ENCODE peak calls at places on chromosomes 7 and 10, in nine cellular contexts. A is activated T-cell treated with anti-CD3 and anti-CD28 coated beads for 1 hour; U is activated naive CD8-positive, alpha-beta T cell treated with anti-CD3 and anti-CD28 coated beads for 36 hours; K is globus pallidus; Z is foreskin fibroblast; I is GM12865; J is osteoblast; O is activated CD4-positive, alpha-beta memory T cell treated with anti-CD3 and anti-CD28 coated beads for 36 hours; Y is 8988T. M is an unnamed sample.

GRCh38 chr7:114786455-114786854 is 135.4 kb upstream of the MDFIC start:
- DNase-seq in A (no peak), U (peak; percentile 13), K (no peak), Z (no peak), I (no peak), J (no peak), O (peak; percentile 35), Y (no peak), M (no peak)

GRCh38 chr7:749121-749520 is 22.0 kb upstream of the PRKAR1B start:
- DNase-seq in A (no peak), U (no peak), K (no peak), Z (no peak), I (no peak), J (peak; percentile 93), O (no peak), Y (no peak), M (no peak)

GRCh38 chr10:18221123-18221522 is 80.9 kb downstream of the CACNB2 start:
- DNase-seq in A (no peak), U (no peak), K (no peak), Z (peak; percentile 55), I (no peak), J (no peak), O (no peak), Y (no peak), M (no peak)

GRCh38 chr7:3943779-3944520 is 642.9 kb downstream of the SDK1 start:
- DNase-seq in A (no peak), U (no peak), K (no peak), Z (no peak), I (no peak), J (no peak), O (no peak), Y (no peak), M (no peak)

GRCh38 chr10:131435232-131435631 is 123.7 kb upstream of the TCERG1L start:
- DNase-seq in A (no peak), U (no peak), K (no peak), Z (no peak), I (no peak), J (no peak), O (no peak), Y (no peak), M (no peak)

GRCh38 chr7:21939136-21939857 is 6.4 kb downstream of the CDCA7L start:
- DNase-seq in A (no peak), U (peak; percentile 71), K (no peak), Z (no peak), I (peak; percentile 87), J (no peak), O (peak; percentile 82), Y (no peak), M (peak; percentile 77)

GRCh38 chr10:14936584-14936983 is 17.3 kb downstream of the DCLRE1C start:
- DNase-seq in A (no peak), U (no peak), K (no peak), Z (no peak), I (no peak), J (no peak), O (no peak), Y (no peak), M (no peak)

GRCh38 chr10:67837519-67838314 is at the start of gene DNAJC12:
- DNase-seq in A (no peak), U (no peak), K (peak; percentile 81), Z (peak; percentile 46), I (peak; percentile 24), J (peak; percentile 59), O (no peak), Y (no peak), M (peak; percentile 36)

GRCh38 chr7:137990251-137990901 is 11.5 kb downstream of the CREB3L2 start:
- DNase-seq in A (no peak), U (no peak), K (no peak), Z (peak; percentile 90), I (no peak), J (no peak), O (no peak), Y (no peak), M (no peak)

GRCh38 chr7:88462799-88463198 is 156.1 kb upstream of the STEAP4 start:
- DNase-seq in A (no peak), U (no peak), K (no peak), Z (no peak), I (no peak), J (no peak), O (no peak), Y (no peak), M (no peak)

GRCh38 chr7:128738570-128739047 is 550 bp upstream of the CALU start:
- DNase-seq in A (no peak), U (no peak), K (no peak), Z (no peak), I (no peak), J (no peak), O (no peak), Y (no peak), M (peak; percentile 32)

GRCh38 chr10:47146571-47146970 is 153.4 kb upstream of the GDF10 start:
- DNase-seq in A (no peak), U (no peak), K (no peak), Z (peak; percentile 31), I (no peak), J (no peak), O (no peak), Y (no peak), M (no peak)

GRCh38 chr10:86344281-86344680 is 22.3 kb downstream of the GRID1 start:
- DNase-seq in A (no peak), U (no peak), K (no peak), Z (no peak), I (no peak), J (peak; percentile 52), O (no peak), Y (no peak), M (no peak)

GRCh38 chr10:71074176-71074755 is 138.1 kb upstream of the UNC5B start:
- DNase-seq in A (no peak), U (no peak), K (no peak), Z (no peak), I (no peak), J (peak; percentile 55), O (no peak), Y (no peak), M (no peak)

GRCh38 chr10:79050896-79051555 is 17.7 kb upstream of the ZMIZ1 start:
- DNase-seq in A (no peak), U (no peak), K (no peak), Z (peak; percentile 29), I (no peak), J (peak; percentile 88), O (peak; percentile 0), Y (no peak), M (no peak)

GRCh38 chr7:939843-940242 is 14.6 kb downstream of the ADAP1 start:
- DNase-seq in A (no peak), U (no peak), K (no peak), Z (no peak), I (no peak), J (no peak), O (no peak), Y (no peak), M (no peak)

GRCh38 chr10:100009283-100009792 is 409 bp downstream of the DNMBP start:
- DNase-seq in A (peak; percentile 45), U (no peak), K (peak; percentile 45), Z (peak; percentile 82), I (no peak), J (peak; percentile 80), O (no peak), Y (no peak), M (no peak)

GRCh38 chr7:115047968-115048720 is 126.2 kb downstream of the MDFIC start:
- DNase-seq in A (no peak), U (no peak), K (no peak), Z (peak; percentile 81), I (no peak), J (no peak), O (no peak), Y (no peak), M (no peak)

GRCh38 chr7:22853674-22854157 is 31.1 kb upstream of the TOMM7 start:
- DNase-seq in A (no peak), U (no peak), K (no peak), Z (no peak), I (peak; percentile 80), J (no peak), O (peak; percentile 84), Y (no peak), M (no peak)

GRCh38 chr7:65307651-65308299 is 65.9 kb upstream of the ZNF92 start:
- DNase-seq in A (peak; percentile 19), U (peak; percentile 28), K (peak; percentile 51), Z (peak; percentile 75), I (peak; percentile 68), J (peak; percentile 68), O (peak; percentile 43), Y (peak; percentile 15), M (peak; percentile 45)

GRCh38 chr10:5563991-5564536 is 39.3 kb downstream of the CALML3 start:
- DNase-seq in A (peak; percentile 42), U (peak; percentile 26), K (no peak), Z (peak; percentile 67), I (no peak), J (peak; percentile 93), O (peak; percentile 78), Y (no peak), M (no peak)

GRCh38 chr7:50068850-50069551 is 24.0 kb downstream of the ZPBP start:
- DNase-seq in A (no peak), U (peak; percentile 32), K (peak; percentile 26), Z (no peak), I (peak; percentile 44), J (no peak), O (peak; percentile 46), Y (no peak), M (peak; percentile 17)

GRCh38 chr7:93948106-93948505 is 26.6 kb downstream of the GNG11 start:
- DNase-seq in A (no peak), U (no peak), K (no peak), Z (peak; percentile 46), I (no peak), J (no peak), O (no peak), Y (no peak), M (no peak)

GRCh38 chr7:82559203-82559805 is 115.7 kb upstream of the CACNA2D1 start:
- DNase-seq in A (no peak), U (no peak), K (no peak), Z (no peak), I (peak; percentile 12), J (no peak), O (no peak), Y (no peak), M (no peak)

GRCh38 chr10:3935141-3935540 is 150.1 kb upstream of the KLF6 start:
- DNase-seq in A (no peak), U (peak; percentile 71), K (no peak), Z (peak; percentile 74), I (peak; percentile 92), J (peak; percentile 98), O (peak; percentile 95), Y (no peak), M (peak; percentile 91)

GRCh38 chr7:66348959-66349358 is 143.8 kb downstream of the TPST1 start:
- DNase-seq in A (no peak), U (no peak), K (no peak), Z (no peak), I (no peak), J (no peak), O (no peak), Y (no peak), M (no peak)

GRCh38 chr10:21572578-21572977 is 38.5 kb downstream of the MLLT10 start:
- DNase-seq in A (no peak), U (no peak), K (no peak), Z (peak; percentile 79), I (no peak), J (peak; percentile 56), O (no peak), Y (no peak), M (no peak)

GRCh38 chr7:117399820-117400422 is 27.4 kb downstream of the ASZ1 start:
- DNase-seq in A (no peak), U (no peak), K (no peak), Z (peak; percentile 3), I (peak; percentile 6), J (no peak), O (no peak), Y (no peak), M (peak; percentile 23)

GRCh38 chr10:97080051-97080776 is 105.5 kb downstream of the SLIT1 start:
- DNase-seq in A (no peak), U (no peak), K (no peak), Z (no peak), I (no peak), J (peak; percentile 13), O (no peak), Y (no peak), M (no peak)

GRCh38 chr10:61592581-61592980 is 70.1 kb upstream of the CABCOCO1 start:
- DNase-seq in A (no peak), U (no peak), K (peak; percentile 15), Z (peak; percentile 6), I (peak; percentile 38), J (no peak), O (no peak), Y (no peak), M (no peak)

GRCh38 chr7:149734514-149735075 is 38.8 kb downstream of the ZNF467 start:
- DNase-seq in A (no peak), U (no peak), K (no peak), Z (no peak), I (no peak), J (peak; percentile 38), O (no peak), Y (no peak), M (no peak)